ENCODE peak calls at places on chromosomes 2 and 18, in eight cellular contexts. Q is stomach, W is NCI-H1694, N is midbrain, Z is frontal cortex, D is H54, U is dermis microvascular lymphatic vessel endothelial cell, K is smooth muscle cell of the brain vasculature. P is an unnamed sample.

GRCh38 chr2:179422037-179422643 is 157.5 kb upstream of the SESTD1 start:
- DNase-seq in W (peak), K (peak), Q (peak), D (no peak), Z (no peak), U (peak), N (peak), P (peak)

GRCh38 chr2:6181525-6182270 is 489.5 kb downstream of the SOX11 start:
- DNase-seq in U (no peak), W (no peak), K (peak), Q (no peak), N (no peak), D (peak), Z (no peak), P (peak)

GRCh38 chr18:50315100-50315871 is 27.8 kb upstream of the CXXC1 start:
- DNase-seq in Z (no peak), D (no peak), K (no peak), N (no peak), U (no peak), W (no peak), Q (no peak), P (no peak)

GRCh38 chr18:76927216-76927725 is 104.9 kb downstream of the ZNF236 start:
- DNase-seq in N (no peak), W (no peak), D (no peak), U (no peak), Z (no peak), Q (no peak), K (no peak), P (no peak)

GRCh38 chr2:11342561-11343343 is 1.7 kb downstream of the ROCK2 start:
- DNase-seq in K (no peak), N (no peak), Z (no peak), D (peak), U (peak), Q (no peak), W (peak), P (peak)

GRCh38 chr2:172098650-172099471 is 3.8 kb downstream of the DLX2 start:
- DNase-seq in D (peak), W (no peak), N (no peak), K (no peak), U (peak), Z (peak), Q (no peak), P (no peak)

GRCh38 chr2:8761529-8762164 is 75.8 kb downstream of the KIDINS220 start:
- DNase-seq in U (peak), K (no peak), Z (peak), N (peak), D (peak), Q (no peak), W (peak), P (peak)

GRCh38 chr2:127810637-127811396 is at the start of gene WDR33:
- DNase-seq in U (peak), D (peak), N (peak), K (peak), Z (peak), W (peak), Q (peak), P (peak)

GRCh38 chr2:109143214-109144187 is 14.5 kb downstream of the SH3RF3 start:
- DNase-seq in Q (no peak), U (no peak), W (no peak), D (no peak), N (no peak), Z (no peak), K (no peak), P (no peak)